ENCODE peak calls at places on chromosomes 5 and 9, in four cellular contexts. One of them, this sample, is unnamed.

GRCh38 chr5:44997506-44997905 is 188.8 kb downstream of the MRPS30 start:
- DNase-seq in cardiac muscle cell: no peak
- DNase-seq in A549: no peak
- DNase-seq in HCT116: no peak
- DNase-seq in this sample: no peak

GRCh38 chr5:42274913-42275312 is 148.3 kb upstream of the GHR start:
- DNase-seq in HCT116: no peak
- DNase-seq in cardiac muscle cell: no peak
- DNase-seq in A549: no peak
- DNase-seq in this sample: no peak

GRCh38 chr9:92291577-92291976 is 1.9 kb downstream of the IARS1 start:
- DNase-seq in A549: no peak
- DNase-seq in HCT116: no peak
- DNase-seq in cardiac muscle cell: no peak
- DNase-seq in this sample: no peak

GRCh38 chr5:73378070-73378469 is 70.5 kb downstream of the FOXD1 start:
- DNase-seq in cardiac muscle cell: no peak
- DNase-seq in A549: no peak
- DNase-seq in HCT116: no peak
- DNase-seq in this sample: no peak

GRCh38 chr9:6552033-6552737 is 93.3 kb downstream of the GLDC start:
- DNase-seq in HCT116: no peak
- DNase-seq in A549: no peak
- DNase-seq in cardiac muscle cell: peak
- DNase-seq in this sample: no peak

GRCh38 chr9:18396102-18396728 is 77.7 kb upstream of the ADAMTSL1 start:
- DNase-seq in HCT116: no peak
- DNase-seq in A549: peak
- DNase-seq in cardiac muscle cell: peak
- DNase-seq in this sample: peak

GRCh38 chr5:179288809-179289185 is 56.5 kb downstream of the ADAMTS2 start:
- DNase-seq in cardiac muscle cell: no peak
- DNase-seq in HCT116: no peak
- DNase-seq in A549: no peak
- DNase-seq in this sample: no peak

GRCh38 chr5:109709225-109709624 is 19.5 kb downstream of the MAN2A1 start:
- DNase-seq in A549: no peak
- DNase-seq in HCT116: no peak
- DNase-seq in cardiac muscle cell: no peak
- DNase-seq in this sample: no peak

GRCh38 chr9:17462869-17463464 is 115.9 kb upstream of the SH3GL2 start:
- DNase-seq in cardiac muscle cell: peak
- DNase-seq in A549: peak
- DNase-seq in HCT116: no peak
- DNase-seq in this sample: peak

GRCh38 chr9:85290019-85290418 is 451.7 kb downstream of the AGTPBP1 start:
- DNase-seq in HCT116: no peak
- DNase-seq in cardiac muscle cell: no peak
- DNase-seq in A549: no peak
- DNase-seq in this sample: no peak

GRCh38 chr5:28648108-28648507 is 1609.7 kb upstream of the CDH9 start:
- DNase-seq in A549: peak
- DNase-seq in HCT116: no peak
- DNase-seq in cardiac muscle cell: no peak
- DNase-seq in this sample: no peak

GRCh38 chr9:103941104-103941503 is 153.0 kb upstream of the SMC2 start:
- DNase-seq in A549: no peak
- DNase-seq in cardiac muscle cell: no peak
- DNase-seq in HCT116: no peak
- DNase-seq in this sample: no peak

GRCh38 chr5:119290161-119290569 is 65.7 kb upstream of the TNFAIP8 start:
- DNase-seq in cardiac muscle cell: no peak
- DNase-seq in A549: no peak
- DNase-seq in HCT116: no peak
- DNase-seq in this sample: no peak

GRCh38 chr9:113770396-113770795 is 105.7 kb upstream of the ZNF618 start:
- DNase-seq in cardiac muscle cell: peak
- DNase-seq in A549: no peak
- DNase-seq in HCT116: no peak
- DNase-seq in this sample: no peak

GRCh38 chr5:134787692-134788091 is 29.1 kb downstream of the DDX46 start:
- DNase-seq in cardiac muscle cell: no peak
- DNase-seq in A549: no peak
- DNase-seq in HCT116: no peak
- DNase-seq in this sample: no peak

GRCh38 chr5:134784946-134785620 is 26.5 kb downstream of the DDX46 start:
- DNase-seq in cardiac muscle cell: no peak
- DNase-seq in HCT116: no peak
- DNase-seq in A549: no peak
- DNase-seq in this sample: no peak

DNA sequence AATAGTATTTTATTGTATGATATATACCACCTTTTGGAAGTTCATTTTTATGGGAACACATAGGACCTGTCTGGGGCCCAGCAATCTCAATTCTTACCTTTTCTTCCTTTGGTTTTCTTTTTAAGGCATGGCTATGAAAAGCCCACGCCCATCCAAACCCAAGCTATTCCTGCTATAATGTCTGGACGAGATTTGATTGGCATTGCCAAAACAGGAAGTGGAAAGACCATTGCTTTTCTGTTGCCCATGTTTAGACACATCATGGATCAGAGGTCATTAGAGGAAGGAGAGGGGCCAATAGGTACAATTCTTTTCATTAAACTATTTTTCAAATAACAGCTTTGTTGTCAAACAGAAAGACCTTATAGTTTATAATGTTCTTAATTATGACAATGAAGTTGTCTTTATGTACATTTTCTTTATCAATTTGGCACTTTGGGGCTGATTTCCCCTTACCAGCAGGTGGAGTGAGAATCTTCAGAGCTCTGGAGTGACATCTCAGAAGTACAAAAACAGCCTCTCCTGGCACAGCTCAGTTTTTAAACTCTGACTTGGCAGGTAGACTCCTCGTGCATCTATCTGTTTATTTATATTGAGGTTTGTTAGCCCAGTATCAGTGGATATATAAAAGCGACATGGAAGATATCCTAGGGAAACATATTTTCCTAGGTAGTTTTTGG is 25.8 kb downstream of the DDX46 start:
- DNase-seq in cardiac muscle cell: no peak
- DNase-seq in A549: peak
- DNase-seq in HCT116: no peak
- DNase-seq in this sample: no peak
- TF ChIP-seq CTCF in cardiac muscle cell: no peak
- TF ChIP-seq CTCF in A549: peak
- TF ChIP-seq CTCF in HCT116: peak
- TF ChIP-seq CTCF in this sample: no peak

GRCh38 chr9:133960568-133961129 is 31.5 kb downstream of the VAV2 start:
- DNase-seq in cardiac muscle cell: peak
- DNase-seq in HCT116: no peak
- DNase-seq in A549: no peak
- DNase-seq in this sample: no peak
- TF ChIP-seq CTCF in cardiac muscle cell: no peak
- TF ChIP-seq CTCF in HCT116: no peak
- TF ChIP-seq CTCF in A549: no peak
- TF ChIP-seq CTCF in this sample: no peak

GRCh38 chr5:39005566-39006232 is 68.5 kb downstream of the RICTOR start:
- DNase-seq in HCT116: no peak
- DNase-seq in cardiac muscle cell: no peak
- DNase-seq in A549: peak
- DNase-seq in this sample: peak
- TF ChIP-seq CTCF in HCT116: peak
- TF ChIP-seq CTCF in cardiac muscle cell: peak
- TF ChIP-seq CTCF in A549: peak
- TF ChIP-seq CTCF in this sample: no peak

GRCh38 chr5:149268928-149269557 is 2.6 kb upstream of the AFAP1L1 start:
- DNase-seq in cardiac muscle cell: peak
- DNase-seq in HCT116: peak
- DNase-seq in A549: peak
- DNase-seq in this sample: peak

GRCh38 chr5:149267241-149267973 is 4.3 kb upstream of the AFAP1L1 start:
- DNase-seq in A549: no peak
- DNase-seq in cardiac muscle cell: no peak
- DNase-seq in HCT116: no peak
- DNase-seq in this sample: no peak

GRCh38 chr5:149264432-149265069 is 7.1 kb upstream of the AFAP1L1 start:
- DNase-seq in cardiac muscle cell: no peak
- DNase-seq in HCT116: peak
- DNase-seq in A549: no peak
- DNase-seq in this sample: peak

GRCh38 chr5:149262315-149262714 is 9.3 kb upstream of the AFAP1L1 start:
- DNase-seq in cardiac muscle cell: no peak
- DNase-seq in HCT116: no peak
- DNase-seq in A549: no peak
- DNase-seq in this sample: no peak

DNA sequence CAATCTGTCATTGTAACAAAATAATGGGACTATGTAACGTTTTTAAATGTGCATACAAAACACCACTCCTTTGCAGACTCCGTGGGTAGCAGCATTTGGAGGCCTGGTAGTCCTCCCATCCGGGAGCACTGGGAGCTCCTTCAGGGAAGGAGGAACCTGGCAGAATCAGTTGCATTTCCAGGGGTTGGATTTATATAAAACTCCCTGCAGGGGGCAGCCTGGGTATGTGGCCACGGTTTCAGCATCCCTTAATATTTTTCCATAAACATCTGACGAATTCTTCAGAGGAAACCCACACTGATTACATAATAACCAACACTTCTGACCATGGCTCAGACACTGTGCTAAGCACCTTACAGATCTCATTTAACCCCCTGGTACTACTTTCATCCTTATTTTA is 6.1 kb upstream of the AFAP1L1 start:
- DNase-seq in A549: peak
- DNase-seq in cardiac muscle cell: peak
- DNase-seq in HCT116: no peak
- DNase-seq in this sample: peak
- TF ChIP-seq CTCF in A549: peak
- TF ChIP-seq CTCF in cardiac muscle cell: peak
- TF ChIP-seq CTCF in HCT116: no peak
- TF ChIP-seq CTCF in this sample: peak

This sample was measured in Calu3.